ENCODE peak calls at places on chromosome 20, in eight cellular contexts. Y is thoracic aorta, L is left ventricle myocardium inferior, K is PC-9, J is keratinocyte, I is sigmoid colon, D is heart right ventricle, B is Panc1. G is an unnamed sample. For H3K27me3 and H3K9me3, the result is how much of the 10 kb centered on the place peaks cover.

GRCh38 chr20:52230406-52230805 is 38.8 kb upstream of the ZFP64 start:
- DNase-seq in J (no peak), B (no peak), D (no peak), L (no peak), I (no peak), K (no peak), Y (no peak), G (no peak)

GRCh38 chr20:51532577-51533191 is 9.8 kb downstream of the NFATC2 start:
- DNase-seq in J (no peak), K (peak), B (no peak), L (peak), Y (peak), I (peak), D (peak), G (no peak)

GRCh38 chr20:59735917-59736316 is 131.6 kb downstream of the PHACTR3 start:
- DNase-seq in L (no peak), B (no peak), D (no peak), Y (no peak), K (no peak), J (no peak), I (no peak), G (peak)

GRCh38 chr20:64112691-64113443 is 5.5 kb upstream of the NPBWR2 start:
- DNase-seq in L (peak), I (peak), Y (no peak), B (no peak), K (no peak), J (no peak), D (no peak), G (peak)

GRCh38 chr20:8335796-8336195 is 203.7 kb downstream of the PLCB1 start:
- DNase-seq in B (no peak), I (no peak), L (no peak), K (no peak), J (no peak), D (no peak), Y (no peak), G (no peak)

GRCh38 chr20:32828029-32828666 is 8.4 kb downstream of the MAPRE1 start:
- DNase-seq in J (no peak), Y (no peak), B (no peak), L (no peak), I (peak), K (no peak), D (no peak), G (no peak)

GRCh38 chr20:20214757-20215275 is 153.1 kb upstream of the INSM1 start:
- DNase-seq in L (no peak), I (no peak), J (no peak), K (no peak), B (no peak), D (peak), Y (no peak), G (no peak)

GRCh38 chr20:46348972-46349741 is 40.9 kb upstream of the CDH22 start:
- DNase-seq in D (peak), K (peak), I (no peak), L (peak), J (no peak), B (no peak), Y (no peak), G (no peak)

GRCh38 chr20:20441259-20441658 is 73.4 kb downstream of the INSM1 start:
- DNase-seq in L (no peak), K (no peak), I (no peak), D (no peak), J (no peak), B (no peak), Y (no peak), G (no peak)

DNA sequence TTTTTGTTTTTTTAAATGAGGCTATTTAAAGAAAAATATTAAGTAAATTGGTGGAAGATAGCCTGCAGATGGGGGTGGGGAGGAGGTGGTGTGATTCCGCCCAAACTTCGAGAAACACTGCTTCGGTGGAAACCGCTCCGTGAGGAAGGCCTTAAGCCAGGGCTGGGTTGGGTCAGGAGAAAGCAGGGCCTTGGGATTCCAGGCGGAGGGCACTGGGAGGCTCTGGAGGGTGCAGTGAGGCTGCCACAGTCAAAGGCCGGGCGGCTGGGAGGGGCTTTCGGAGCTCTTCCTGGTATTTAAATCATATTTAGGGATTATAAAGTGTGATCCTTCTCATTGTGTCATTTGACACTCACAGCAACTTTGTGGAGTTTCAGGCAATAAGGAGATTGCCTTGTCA is 22.2 kb upstream of the SCRT2 start:
- DNase-seq in B (no peak), D (no peak), L (no peak), J (no peak), K (no peak), Y (no peak), I (peak), G (no peak)
- H3K27me3 ChIP-seq in B (under half), D (under half), L (under half), J (under half), K (half or more), Y (under half), I (under half), G (under half)

GRCh38 chr20:58296328-58296837 is 13.1 kb upstream of the RAB22A start:
- DNase-seq in I (no peak), L (no peak), B (no peak), K (no peak), Y (no peak), J (no peak), D (no peak), G (no peak)

GRCh38 chr20:58289143-58289542 is 20.4 kb upstream of the RAB22A start:
- DNase-seq in K (no peak), L (no peak), D (no peak), J (no peak), Y (no peak), B (no peak), I (no peak), G (no peak)

GRCh38 chr20:58297394-58297793 is 12.1 kb upstream of the RAB22A start:
- DNase-seq in K (no peak), B (no peak), J (no peak), I (no peak), L (no peak), D (no peak), Y (no peak), G (no peak)

GRCh38 chr20:58294497-58295455 is 14.7 kb upstream of the RAB22A start:
- DNase-seq in B (no peak), J (no peak), D (no peak), L (no peak), K (no peak), I (no peak), Y (no peak), G (no peak)

GRCh38 chr20:58293453-58293852 is 16.1 kb upstream of the RAB22A start:
- DNase-seq in L (peak), I (no peak), K (no peak), J (no peak), B (no peak), D (peak), Y (no peak), G (no peak)
- TF ChIP-seq CTCF in L (no peak), I (no peak), K (no peak), J (no peak), B (no peak), D (no peak), Y (no peak), G (no peak)

GRCh38 chr20:41604002-41604401 is 14.2 kb downstream of the CHD6 start:
- DNase-seq in B (no peak), Y (no peak), J (no peak), D (no peak), L (no peak), I (no peak), K (no peak), G (no peak)

GRCh38 chr20:41600926-41601631 is 17.1 kb downstream of the CHD6 start:
- DNase-seq in L (no peak), D (no peak), B (no peak), Y (no peak), I (no peak), J (no peak), K (no peak), G (no peak)

GRCh38 chr20:41598719-41599118 is 19.5 kb downstream of the CHD6 start:
- DNase-seq in Y (no peak), K (no peak), J (no peak), D (no peak), B (no peak), L (no peak), I (no peak), G (no peak)

GRCh38 chr20:41601742-41602141 is 16.4 kb downstream of the CHD6 start:
- DNase-seq in B (no peak), D (no peak), Y (no peak), K (no peak), L (no peak), I (no peak), J (no peak), G (no peak)

GRCh38 chr20:41599699-41600104 is 18.5 kb downstream of the CHD6 start:
- DNase-seq in J (no peak), K (no peak), Y (no peak), I (no peak), L (no peak), D (no peak), B (no peak), G (no peak)
- H3K9me3 ChIP-seq in J (under half), K (under half), Y (under half), I (under half), L (half or more), D (under half), B (under half), G (under half)

GRCh38 chr20:48126227-48126740 is 341.0 kb upstream of the SULF2 start:
- DNase-seq in D (no peak), J (no peak), I (peak), L (no peak), Y (no peak), K (peak), B (no peak), G (no peak)
- H3K27me3 ChIP-seq in D (under half), J (under half), I (under half), L (under half), Y (under half), K (under half), B (under half), G (under half)

GRCh38 chr20:3670511-3670910 is 7.3 kb upstream of the GFRA4 start:
- DNase-seq in D (no peak), K (no peak), Y (no peak), B (no peak), J (no peak), I (no peak), L (no peak), G (no peak)
- TF ChIP-seq CTCF in D (no peak), K (peak), Y (no peak), B (no peak), J (peak), I (no peak), L (no peak), G (no peak)

GRCh38 chr20:40650707-40651106 is 38.3 kb downstream of the MAFB start:
- DNase-seq in K (no peak), L (no peak), Y (no peak), I (no peak), J (no peak), B (no peak), D (no peak), G (no peak)
- H3K9me3 ChIP-seq in K (under half), L (under half), Y (under half), I (under half), J (under half), B (under half), D (under half), G (under half)

GRCh38 chr20:63020681-63021080 is 13.9 kb upstream of the BHLHE23 start:
- DNase-seq in K (no peak), B (no peak), L (no peak), J (no peak), I (no peak), Y (no peak), D (no peak), G (no peak)

GRCh38 chr20:63022501-63022900 is 15.7 kb upstream of the BHLHE23 start:
- DNase-seq in K (no peak), J (no peak), B (no peak), D (no peak), I (no peak), Y (no peak), L (peak), G (peak)

GRCh38 chr20:63023071-63023835 is 16.5 kb upstream of the BHLHE23 start:
- DNase-seq in D (no peak), Y (no peak), K (no peak), J (no peak), L (peak), I (no peak), B (no peak), G (peak)

GRCh38 chr20:63023836-63024571 is 17.2 kb upstream of the BHLHE23 start:
- DNase-seq in Y (no peak), L (peak), D (no peak), B (no peak), J (no peak), I (no peak), K (no peak), G (peak)

GRCh38 chr20:63021356-63022321 is 14.9 kb upstream of the BHLHE23 start:
- DNase-seq in K (no peak), B (no peak), J (no peak), L (peak), I (no peak), D (no peak), Y (no peak), G (peak)
- H3K27me3 ChIP-seq in K (half or more), B (under half), J (half or more), L (half or more), I (half or more), D (half or more), Y (under half), G (half or more)

GRCh38 chr20:23320317-23320716 is 30.3 kb upstream of the NXT1 start:
- DNase-seq in K (no peak), I (no peak), D (no peak), L (no peak), B (no peak), J (no peak), Y (no peak), G (no peak)
- TF ChIP-seq CTCF in K (peak), I (no peak), D (peak), L (peak), B (peak), J (peak), Y (peak), G (peak)

GRCh38 chr20:61230-61629 is 26.2 kb upstream of the DEFB125 start:
- DNase-seq in D (no peak), J (no peak), B (no peak), I (no peak), Y (no peak), K (no peak), L (no peak), G (no peak)
- H3K9me3 ChIP-seq in D (under half), J (under half), B (under half), I (under half), Y (under half), K (under half), L (under half), G (under half)

GRCh38 chr20:62637521-62638054 is 4.7 kb upstream of the SLCO4A1 start:
- DNase-seq in J (no peak), D (no peak), B (no peak), I (no peak), K (no peak), Y (no peak), L (no peak), G (no peak)

GRCh38 chr20:62637110-62637509 is 5.2 kb upstream of the SLCO4A1 start:
- DNase-seq in B (no peak), K (no peak), D (no peak), Y (no peak), I (no peak), L (no peak), J (no peak), G (no peak)

GRCh38 chr20:62639765-62640164 is 2.5 kb upstream of the SLCO4A1 start:
- DNase-seq in Y (no peak), K (no peak), B (no peak), I (no peak), L (no peak), J (no peak), D (no peak), G (no peak)

GRCh38 chr20:62638055-62638570 is 4.2 kb upstream of the SLCO4A1 start:
- DNase-seq in J (no peak), K (no peak), L (no peak), D (no peak), B (no peak), I (no peak), Y (no peak), G (no peak)

DNA sequence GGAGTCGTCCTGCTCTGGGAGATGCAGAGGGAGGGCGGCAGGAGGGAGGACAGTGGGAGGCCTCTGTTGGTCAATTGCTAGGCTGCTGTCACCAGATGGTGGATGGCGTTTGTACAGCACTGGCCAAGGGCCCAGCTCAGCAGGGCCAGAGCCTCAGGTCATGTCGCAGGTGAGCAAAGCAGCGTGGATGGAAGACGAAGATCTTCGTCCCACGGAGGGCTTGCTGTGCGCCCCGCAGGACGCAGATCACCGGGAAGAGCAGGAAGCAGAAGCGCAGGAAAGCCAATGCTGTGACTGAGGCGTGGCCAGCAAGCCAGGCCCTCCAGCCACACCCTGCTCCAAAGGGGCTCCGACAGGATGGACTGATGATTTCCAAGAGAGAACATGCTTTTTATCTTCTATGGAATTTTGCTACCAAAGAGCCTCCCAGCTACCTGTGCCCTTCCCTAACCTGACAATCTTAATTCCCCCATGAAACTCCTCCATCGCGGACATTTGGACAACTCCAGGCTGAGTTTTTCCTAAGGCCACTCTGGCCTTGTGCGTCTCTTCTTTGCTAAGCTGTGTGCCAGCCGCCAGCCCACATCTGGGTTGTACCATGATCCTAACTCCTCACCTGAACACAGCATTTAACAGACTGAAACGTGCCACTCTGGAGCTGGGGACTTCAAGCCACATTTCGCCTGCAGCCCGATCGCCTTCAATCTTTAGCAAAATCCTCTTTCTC is 3.5 kb upstream of the SLCO4A1 start:
- DNase-seq in L (no peak), D (no peak), Y (no peak), K (no peak), B (no peak), J (no peak), I (no peak), G (no peak)
- H3K27me3 ChIP-seq in L (half or more), D (under half), Y (under half), K (under half), B (under half), J (under half), I (under half), G (under half)